ENCODE peak calls at places on chromosomes 7 and 10, in four cellular contexts. One of them, this sample, is unnamed.
A peak's percentile ranks its signal among the peaks of the same experiment; 100 is the strongest.

GRCh38 chr7:73442903-73443542 is 9.4 kb downstream of the FZD9 start:
- DNase-seq in GM12878: no peak
- DNase-seq in H1: no peak
- DNase-seq in HepG2: no peak
- DNase-seq in this sample: no peak

GRCh38 chr7:125605241-125605640 is 675.6 kb upstream of the POT1 start:
- DNase-seq in GM12878: no peak
- DNase-seq in H1: no peak
- DNase-seq in HepG2: no peak
- DNase-seq in this sample: peak; percentile 22

GRCh38 chr10:52472406-52473146 is 158.5 kb downstream of the DKK1 start:
- DNase-seq in GM12878: no peak
- DNase-seq in H1: no peak
- DNase-seq in HepG2: peak; percentile 6
- DNase-seq in this sample: no peak

GRCh38 chr10:68560201-68560915 is at the start of gene TET1:
- DNase-seq in GM12878: no peak
- DNase-seq in H1: peak; percentile 97
- DNase-seq in HepG2: peak; percentile 64
- DNase-seq in this sample: peak; percentile 91

GRCh38 chr10:52740913-52741675 is 31.5 kb downstream of the MBL2 start:
- DNase-seq in GM12878: no peak
- DNase-seq in H1: peak; percentile 94
- DNase-seq in HepG2: peak; percentile 66
- DNase-seq in this sample: peak; percentile 53

GRCh38 chr7:157547611-157548010 is 210.8 kb downstream of the DNAJB6 start:
- DNase-seq in GM12878: no peak
- DNase-seq in H1: no peak
- DNase-seq in HepG2: no peak
- DNase-seq in this sample: no peak

GRCh38 chr10:71998119-71998839 is 34.1 kb downstream of the CHST3 start:
- DNase-seq in GM12878: no peak
- DNase-seq in H1: no peak
- DNase-seq in HepG2: no peak
- DNase-seq in this sample: no peak

GRCh38 chr10:13984647-13985155 is 346.0 kb downstream of the FRMD4A start:
- DNase-seq in GM12878: no peak
- DNase-seq in H1: no peak
- DNase-seq in HepG2: no peak
- DNase-seq in this sample: no peak

GRCh38 chr7:140326116-140326928 is 72.0 kb downstream of the SLC37A3 start:
- DNase-seq in GM12878: no peak
- DNase-seq in H1: peak; percentile 59
- DNase-seq in HepG2: peak; percentile 63
- DNase-seq in this sample: peak; percentile 69

GRCh38 chr7:130207642-130208041 is at the start of gene SSMEM1:
- DNase-seq in GM12878: no peak
- DNase-seq in H1: no peak
- DNase-seq in HepG2: no peak
- DNase-seq in this sample: peak; percentile 77

GRCh38 chr7:100802951-100803350 is 24.4 kb downstream of the EPHB4 start:
- DNase-seq in GM12878: no peak
- DNase-seq in H1: peak; percentile 47
- DNase-seq in HepG2: no peak
- DNase-seq in this sample: no peak

GRCh38 chr10:111933937-111934336 is 249.6 kb downstream of the GPAM start:
- DNase-seq in GM12878: no peak
- DNase-seq in H1: no peak
- DNase-seq in HepG2: no peak
- DNase-seq in this sample: no peak

GRCh38 chr10:63438506-63439498 is 27.0 kb downstream of the JMJD1C start:
- DNase-seq in GM12878: no peak
- DNase-seq in H1: no peak
- DNase-seq in HepG2: no peak
- DNase-seq in this sample: peak; percentile 55

GRCh38 chr7:134832367-134832766 is 52.9 kb downstream of the CALD1 start:
- DNase-seq in GM12878: no peak
- DNase-seq in H1: no peak
- DNase-seq in HepG2: no peak
- DNase-seq in this sample: no peak
- TF ChIP-seq SRF in GM12878: no peak
- TF ChIP-seq SRF in H1: no peak
- TF ChIP-seq SRF in HepG2: no peak
- TF ChIP-seq SRF in this sample: no peak

DNA sequence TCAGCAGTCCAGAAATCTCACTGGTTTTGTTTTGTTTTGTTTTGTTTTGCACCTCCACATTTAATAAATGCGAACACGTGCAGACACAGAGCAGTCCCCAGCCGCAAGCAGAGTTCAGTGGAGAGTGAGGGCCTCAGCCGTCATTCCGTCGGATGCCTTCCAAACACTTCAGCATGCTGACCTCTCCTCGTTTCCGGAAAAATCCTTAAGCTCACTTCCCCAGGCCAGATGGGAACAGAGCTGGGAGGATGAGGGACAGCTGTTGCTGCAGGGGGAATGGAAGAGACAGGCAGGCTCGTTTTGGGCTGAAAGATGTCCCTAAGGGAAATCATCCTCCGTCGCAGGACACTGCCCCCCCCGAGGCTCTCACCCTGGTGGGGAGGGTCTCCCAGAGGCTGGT is 17.2 kb upstream of the FGFR2 start:
- DNase-seq in GM12878: no peak
- DNase-seq in H1: no peak
- DNase-seq in HepG2: no peak
- DNase-seq in this sample: no peak
- TF ChIP-seq HDAC2 in GM12878: no peak
- TF ChIP-seq HDAC2 in H1: no peak
- TF ChIP-seq HDAC2 in HepG2: no peak
- TF ChIP-seq HDAC2 in this sample: no peak

GRCh38 chr10:33134011-33134751 is 176.2 kb upstream of the ITGB1 start:
- DNase-seq in GM12878: peak; percentile 57
- DNase-seq in H1: no peak
- DNase-seq in HepG2: peak; percentile 42
- DNase-seq in this sample: no peak
- TF ChIP-seq SRF in GM12878: no peak
- TF ChIP-seq SRF in H1: no peak
- TF ChIP-seq SRF in HepG2: no peak
- TF ChIP-seq SRF in this sample: no peak

DNA sequence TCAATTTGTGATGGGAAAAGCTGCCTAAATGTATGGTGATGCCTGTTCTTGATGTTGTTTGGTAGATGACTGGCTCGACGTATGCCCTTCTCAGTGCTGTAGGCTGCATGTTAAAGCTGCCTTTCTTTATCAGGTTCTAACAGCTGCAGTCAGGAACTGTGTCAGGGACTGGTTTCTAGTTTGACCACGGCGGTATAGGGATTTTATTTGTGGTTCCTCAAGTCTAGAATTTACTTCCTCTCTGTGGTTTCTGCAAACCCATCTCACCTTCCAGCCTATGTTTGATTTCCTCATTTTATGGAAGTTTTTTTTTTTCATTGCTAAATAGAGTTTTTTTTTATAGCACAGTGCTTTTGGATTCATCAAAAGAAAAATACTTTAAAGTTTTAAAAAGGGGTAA is 26.5 kb downstream of the LMTK2 start:
- DNase-seq in GM12878: peak; percentile 63
- DNase-seq in H1: no peak
- DNase-seq in HepG2: no peak
- DNase-seq in this sample: no peak
- TF ChIP-seq HDAC2 in GM12878: no peak
- TF ChIP-seq HDAC2 in H1: no peak
- TF ChIP-seq HDAC2 in HepG2: no peak
- TF ChIP-seq HDAC2 in this sample: peak; percentile 89

GRCh38 chr10:69576334-69577011 is 3.3 kb upstream of the NEUROG3 start:
- DNase-seq in GM12878: no peak
- DNase-seq in H1: peak; percentile 63
- DNase-seq in HepG2: no peak
- DNase-seq in this sample: no peak

GRCh38 chr10:69577268-69578232 is 4.3 kb upstream of the NEUROG3 start:
- DNase-seq in GM12878: no peak
- DNase-seq in H1: peak; percentile 65
- DNase-seq in HepG2: no peak
- DNase-seq in this sample: no peak

GRCh38 chr10:69580435-69580834 is 7.2 kb upstream of the NEUROG3 start:
- DNase-seq in GM12878: no peak
- DNase-seq in H1: no peak
- DNase-seq in HepG2: no peak
- DNase-seq in this sample: no peak

GRCh38 chr10:69579661-69580060 is 6.4 kb upstream of the NEUROG3 start:
- DNase-seq in GM12878: no peak
- DNase-seq in H1: no peak
- DNase-seq in HepG2: no peak
- DNase-seq in this sample: no peak

DNA sequence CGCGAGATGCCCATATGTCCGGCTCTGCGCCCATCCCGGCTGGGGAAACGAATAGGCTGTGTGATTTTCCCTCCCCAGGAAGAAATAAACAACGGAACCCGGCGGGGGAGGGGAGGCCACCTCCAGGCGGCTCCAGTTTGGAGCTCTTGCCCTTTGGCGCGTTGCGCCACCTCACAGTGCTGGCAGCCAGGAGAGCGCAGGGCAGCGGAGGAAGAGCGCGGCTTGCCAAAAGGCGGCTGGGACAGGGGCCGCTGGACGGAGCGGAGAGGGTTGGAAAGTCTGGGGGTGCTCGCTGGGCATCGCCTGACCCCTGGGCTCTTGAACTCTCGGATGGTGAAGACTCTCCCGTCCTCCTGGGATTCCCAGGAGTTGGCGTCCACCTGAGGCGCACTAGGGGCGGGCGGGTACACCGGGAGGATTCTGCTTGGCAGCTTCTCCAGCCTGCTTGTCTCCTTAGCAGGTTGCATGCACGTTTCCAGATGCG is 5.3 kb upstream of the NEUROG3 start:
- DNase-seq in GM12878: no peak
- DNase-seq in H1: peak; percentile 60
- DNase-seq in HepG2: no peak
- DNase-seq in this sample: no peak
- TF ChIP-seq SRF in GM12878: no peak
- TF ChIP-seq SRF in H1: no peak
- TF ChIP-seq SRF in HepG2: no peak
- TF ChIP-seq SRF in this sample: no peak

GRCh38 chr7:99563650-99564049 is 5.2 kb downstream of the ZNF655 start:
- DNase-seq in GM12878: no peak
- DNase-seq in H1: no peak
- DNase-seq in HepG2: no peak
- DNase-seq in this sample: no peak

GRCh38 chr7:99562114-99562784 is 3.8 kb downstream of the ZNF655 start:
- DNase-seq in GM12878: no peak
- DNase-seq in H1: no peak
- DNase-seq in HepG2: no peak
- DNase-seq in this sample: no peak

GRCh38 chr7:99561735-99562051 is 3.3 kb downstream of the ZNF655 start:
- DNase-seq in GM12878: no peak
- DNase-seq in H1: no peak
- DNase-seq in HepG2: no peak
- DNase-seq in this sample: no peak

GRCh38 chr7:99560834-99561734 is 2.6 kb downstream of the ZNF655 start:
- DNase-seq in GM12878: no peak
- DNase-seq in H1: no peak
- DNase-seq in HepG2: no peak
- DNase-seq in this sample: no peak

GRCh38 chr7:99562832-99563231 is 4.4 kb downstream of the ZNF655 start:
- DNase-seq in GM12878: no peak
- DNase-seq in H1: no peak
- DNase-seq in HepG2: peak; percentile 67
- DNase-seq in this sample: peak; percentile 87
- TF ChIP-seq HDAC2 in GM12878: no peak
- TF ChIP-seq HDAC2 in H1: no peak
- TF ChIP-seq HDAC2 in HepG2: no peak
- TF ChIP-seq HDAC2 in this sample: peak; percentile 89

GRCh38 chr10:129690248-129691070 is 223.4 kb downstream of the MGMT start:
- DNase-seq in GM12878: no peak
- DNase-seq in H1: no peak
- DNase-seq in HepG2: no peak
- DNase-seq in this sample: no peak
- TF ChIP-seq SRF in GM12878: no peak
- TF ChIP-seq SRF in H1: no peak
- TF ChIP-seq SRF in HepG2: no peak
- TF ChIP-seq SRF in this sample: no peak

DNA sequence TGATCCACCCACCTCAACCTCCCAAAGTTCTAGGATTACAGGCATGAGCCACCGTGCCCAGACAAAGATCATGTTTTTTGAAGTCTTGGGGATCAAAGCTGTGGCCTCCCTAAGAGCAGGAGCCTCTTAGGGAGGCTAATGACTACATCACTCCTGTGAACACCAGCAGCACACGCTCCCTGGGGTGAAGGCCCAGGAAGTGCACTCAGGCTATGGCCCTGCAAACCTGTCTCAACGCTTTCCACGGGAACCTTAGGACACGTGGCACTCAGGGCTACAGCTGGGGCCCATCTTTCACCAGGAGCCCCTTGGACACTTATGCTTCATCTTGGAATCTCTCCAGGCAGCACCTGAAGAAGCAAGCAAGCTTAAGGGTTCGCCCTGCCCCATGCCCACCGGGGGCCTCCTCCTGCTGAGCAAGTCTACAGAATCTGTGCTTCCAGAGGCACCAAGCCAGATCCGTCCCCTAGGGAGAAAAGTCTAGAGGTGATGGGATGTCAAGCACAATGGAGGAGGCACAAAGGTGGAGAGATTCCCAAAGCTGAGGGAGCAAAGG is 18.4 kb downstream of the VSTM4 start:
- DNase-seq in GM12878: no peak
- DNase-seq in H1: peak; percentile 29
- DNase-seq in HepG2: no peak
- DNase-seq in this sample: no peak
- TF ChIP-seq HDAC2 in GM12878: no peak
- TF ChIP-seq HDAC2 in H1: no peak
- TF ChIP-seq HDAC2 in HepG2: no peak
- TF ChIP-seq HDAC2 in this sample: no peak

GRCh38 chr7:23106491-23106800 is 861 bp downstream of the KLHL7 start:
- DNase-seq in GM12878: no peak
- DNase-seq in H1: peak; percentile 63
- DNase-seq in HepG2: no peak
- DNase-seq in this sample: no peak
- TF ChIP-seq SRF in GM12878: no peak
- TF ChIP-seq SRF in H1: no peak
- TF ChIP-seq SRF in HepG2: no peak
- TF ChIP-seq SRF in this sample: no peak